ENCODE peak calls at places on chromosomes 6 and 20, in seven cellular contexts. B is OCI-LY7, N is mammary epithelial cell, T is HCT116, R is mesendoderm, V is GM23248, L is HepG2. Y is an unnamed sample. For H3K79me2, the result is how much of the 10 kb centered on the place peaks cover.

GRCh38 chr20:11387189-11387754 is 530.4 kb upstream of the BTBD3 start:
- DNase-seq in T (peak), N (peak), L (no peak), V (peak), B (no peak), R (no peak), Y (no peak)

GRCh38 chr20:64069614-64070243 is 6.7 kb downstream of the TCEA2 start:
- DNase-seq in R (peak), L (peak), N (no peak), B (no peak), V (peak), T (no peak), Y (no peak)

GRCh38 chr6:36666726-36667591 is 11.6 kb upstream of the CDKN1A start:
- DNase-seq in V (peak), N (peak), T (peak), L (peak), R (peak), B (peak), Y (peak)

GRCh38 chr6:143772662-143773061 is 70.5 kb upstream of the LTV1 start:
- DNase-seq in B (no peak), R (no peak), T (no peak), N (no peak), L (no peak), V (peak), Y (no peak)

GRCh38 chr6:165455488-165455887 is 146.1 kb upstream of the C6orf118 start:
- DNase-seq in V (no peak), L (no peak), R (no peak), B (no peak), T (no peak), N (no peak), Y (no peak)

GRCh38 chr6:131819507-131820228 is 11.8 kb downstream of the ENPP1 start:
- DNase-seq in B (no peak), L (peak), T (no peak), V (peak), N (peak), R (no peak), Y (peak)

GRCh38 chr6:108353853-108354252 is 59.0 kb downstream of the AFG1L start:
- DNase-seq in V (no peak), N (no peak), T (no peak), R (no peak), B (no peak), L (no peak), Y (no peak)

GRCh38 chr6:69802995-69803394 is 6.2 kb upstream of the LMBRD1 start:
- DNase-seq in R (no peak), B (no peak), N (no peak), L (no peak), V (no peak), T (no peak), Y (no peak)

GRCh38 chr6:78746457-78746856 is 120.9 kb upstream of the IRAK1BP1 start:
- DNase-seq in L (no peak), R (no peak), N (no peak), B (no peak), T (no peak), V (peak), Y (no peak)

DNA sequence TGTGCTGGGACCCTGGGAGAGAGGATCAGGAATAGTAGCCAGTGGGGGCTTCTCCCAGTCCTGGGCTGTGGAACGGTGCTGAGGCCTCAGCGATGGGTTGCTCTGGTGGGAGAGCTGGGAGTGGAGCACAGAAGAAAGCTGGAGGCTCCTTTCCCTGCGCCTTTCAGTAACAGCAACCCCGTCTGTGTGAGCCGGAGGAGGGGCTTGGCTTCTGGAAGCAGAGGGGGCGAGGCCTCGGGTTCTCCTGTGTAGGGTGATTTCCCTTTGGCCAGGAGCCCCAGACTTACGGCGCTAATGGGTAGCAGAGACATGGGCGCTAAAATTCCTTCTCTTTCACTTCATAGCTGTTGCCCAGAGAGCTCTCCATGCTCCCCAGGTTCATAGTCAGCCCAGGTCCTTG is 55.0 kb downstream of the DAAM2 start:
- DNase-seq in R (no peak), B (no peak), N (no peak), V (peak), L (no peak), T (no peak), Y (no peak)
- H3K79me2 ChIP-seq in R (under half), B (under half), N (under half), V (under half), L (under half), T (under half), Y (under half)

GRCh38 chr6:4814212-4814611 is 38.0 kb downstream of the CDYL start:
- DNase-seq in L (no peak), N (no peak), V (no peak), R (no peak), B (no peak), T (no peak), Y (no peak)

GRCh38 chr6:4817551-4817950 is 41.3 kb downstream of the CDYL start:
- DNase-seq in B (no peak), V (peak), N (no peak), R (no peak), T (no peak), L (no peak), Y (no peak)

GRCh38 chr6:4815584-4815983 is 39.4 kb downstream of the CDYL start:
- DNase-seq in B (no peak), T (no peak), R (no peak), N (no peak), V (no peak), L (no peak), Y (no peak)

GRCh38 chr6:4818272-4818938 is 42.2 kb downstream of the CDYL start:
- DNase-seq in L (no peak), V (no peak), T (no peak), N (no peak), R (no peak), B (no peak), Y (no peak)

GRCh38 chr6:4816904-4817303 is 40.7 kb downstream of the CDYL start:
- DNase-seq in R (no peak), T (no peak), V (no peak), B (no peak), L (no peak), N (no peak), Y (no peak)
- H3K79me2 ChIP-seq in R (half or more), T (half or more), V (half or more), B (half or more), L (half or more), N (half or more), Y (half or more)

GRCh38 chr6:163463795-163464194 is 49.3 kb downstream of the QKI start:
- DNase-seq in V (no peak), N (no peak), L (no peak), T (no peak), B (no peak), R (no peak), Y (no peak)
- H3K79me2 ChIP-seq in V (half or more), N (half or more), L (half or more), T (under half), B (under half), R (under half), Y (half or more)

GRCh38 chr20:47276251-47276650 is 80.2 kb downstream of the ZMYND8 start:
- DNase-seq in R (no peak), L (no peak), V (no peak), N (no peak), T (no peak), B (no peak), Y (no peak)

GRCh38 chr20:47274449-47275108 is 81.9 kb downstream of the ZMYND8 start:
- DNase-seq in L (peak), N (peak), R (peak), T (peak), B (no peak), V (peak), Y (peak)

GRCh38 chr20:47278907-47279348 is 77.6 kb downstream of the ZMYND8 start:
- DNase-seq in R (no peak), T (peak), L (no peak), B (no peak), N (no peak), V (no peak), Y (peak)

GRCh38 chr20:47275548-47275947 is 81.0 kb downstream of the ZMYND8 start:
- DNase-seq in R (no peak), T (no peak), V (no peak), B (no peak), N (no peak), L (no peak), Y (no peak)

DNA sequence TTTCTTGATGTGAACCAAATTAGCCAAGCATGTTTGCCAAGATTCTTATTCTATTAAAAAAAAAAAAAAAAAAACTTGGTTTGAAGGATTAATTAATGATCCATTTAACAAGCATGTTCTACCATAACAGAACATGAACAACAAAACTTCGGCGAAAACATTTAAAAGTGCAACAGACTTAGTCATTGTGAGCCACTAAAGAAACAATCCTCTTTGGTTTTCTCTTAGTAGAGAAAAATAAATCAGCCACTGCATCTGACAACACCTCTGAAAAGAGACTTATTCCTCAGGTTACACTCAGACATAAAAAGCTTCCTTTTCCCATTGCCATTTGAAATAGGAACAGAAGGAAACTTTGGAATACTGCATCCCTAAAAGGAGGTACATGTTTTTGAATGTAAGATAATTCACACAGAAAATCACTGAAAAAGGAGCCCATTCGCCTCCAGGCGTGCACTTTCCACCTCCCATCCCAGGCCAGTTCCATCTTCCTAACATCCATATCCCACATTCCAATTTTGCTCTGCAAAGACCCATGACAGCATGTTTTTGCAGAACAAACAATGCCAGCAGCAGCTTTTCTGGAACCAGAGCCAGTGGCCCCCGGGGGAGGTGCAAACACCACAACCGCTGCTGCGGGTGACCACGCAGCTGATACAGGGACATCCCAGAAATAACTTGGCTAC is 79.5 kb downstream of the ZMYND8 start:
- DNase-seq in N (no peak), R (no peak), B (no peak), L (no peak), T (no peak), V (peak), Y (no peak)
- H3K79me2 ChIP-seq in N (under half), R (under half), B (under half), L (under half), T (under half), V (under half), Y (under half)

Y was measured in hepatocyte.